ENCODE peak calls at places on chromosomes 5 and 9, in seven cellular contexts. One of them, this sample, is unnamed.

GRCh38 chr5:39355324-39355723 is 9.0 kb downstream of the C9 start:
- DNase-seq in trophoblast cell: no peak
- DNase-seq in iPS-NIHi11: no peak
- DNase-seq in GM04503: no peak
- DNase-seq in substantia nigra: no peak
- DNase-seq in esophagus muscularis mucosa: no peak
- DNase-seq in activated T-cell treated with anti-CD3 and anti-CD28 coated beads for 48 hours: no peak
- DNase-seq in this sample: no peak

GRCh38 chr9:126584611-126585010 is 29.1 kb upstream of the LMX1B start:
- DNase-seq in trophoblast cell: no peak
- DNase-seq in iPS-NIHi11: no peak
- DNase-seq in GM04503: no peak
- DNase-seq in substantia nigra: no peak
- DNase-seq in esophagus muscularis mucosa: no peak
- DNase-seq in activated T-cell treated with anti-CD3 and anti-CD28 coated beads for 48 hours: no peak
- DNase-seq in this sample: no peak

GRCh38 chr5:180649297-180650039 is at the start of gene FLT4:
- DNase-seq in trophoblast cell: peak
- DNase-seq in iPS-NIHi11: peak
- DNase-seq in GM04503: no peak
- DNase-seq in substantia nigra: no peak
- DNase-seq in esophagus muscularis mucosa: no peak
- DNase-seq in activated T-cell treated with anti-CD3 and anti-CD28 coated beads for 48 hours: no peak
- DNase-seq in this sample: no peak

GRCh38 chr5:42131081-42131480 is 206.0 kb downstream of the FBXO4 start:
- DNase-seq in trophoblast cell: no peak
- DNase-seq in iPS-NIHi11: peak
- DNase-seq in GM04503: no peak
- DNase-seq in substantia nigra: no peak
- DNase-seq in esophagus muscularis mucosa: no peak
- DNase-seq in activated T-cell treated with anti-CD3 and anti-CD28 coated beads for 48 hours: no peak
- DNase-seq in this sample: no peak

GRCh38 chr9:127553793-127554192 is 58.3 kb upstream of the STXBP1 start:
- DNase-seq in trophoblast cell: no peak
- DNase-seq in iPS-NIHi11: no peak
- DNase-seq in GM04503: no peak
- DNase-seq in substantia nigra: no peak
- DNase-seq in esophagus muscularis mucosa: no peak
- DNase-seq in activated T-cell treated with anti-CD3 and anti-CD28 coated beads for 48 hours: no peak
- DNase-seq in this sample: no peak

GRCh38 chr5:2575292-2575691 is 176.2 kb downstream of the IRX2 start:
- DNase-seq in trophoblast cell: no peak
- DNase-seq in iPS-NIHi11: no peak
- DNase-seq in GM04503: no peak
- DNase-seq in substantia nigra: no peak
- DNase-seq in esophagus muscularis mucosa: peak
- DNase-seq in activated T-cell treated with anti-CD3 and anti-CD28 coated beads for 48 hours: no peak
- DNase-seq in this sample: no peak

GRCh38 chr5:73130811-73131210 is 10.4 kb downstream of the TMEM171 start:
- DNase-seq in trophoblast cell: no peak
- DNase-seq in iPS-NIHi11: no peak
- DNase-seq in GM04503: no peak
- DNase-seq in substantia nigra: no peak
- DNase-seq in esophagus muscularis mucosa: no peak
- DNase-seq in activated T-cell treated with anti-CD3 and anti-CD28 coated beads for 48 hours: no peak
- DNase-seq in this sample: no peak

GRCh38 chr5:91638010-91638409 is 254.9 kb upstream of the ARRDC3 start:
- DNase-seq in trophoblast cell: no peak
- DNase-seq in iPS-NIHi11: no peak
- DNase-seq in GM04503: no peak
- DNase-seq in substantia nigra: no peak
- DNase-seq in esophagus muscularis mucosa: no peak
- DNase-seq in activated T-cell treated with anti-CD3 and anti-CD28 coated beads for 48 hours: no peak
- DNase-seq in this sample: no peak

GRCh38 chr9:79581794-79582193 is 10.0 kb downstream of the TLE4 start:
- DNase-seq in trophoblast cell: peak
- DNase-seq in iPS-NIHi11: no peak
- DNase-seq in GM04503: peak
- DNase-seq in substantia nigra: no peak
- DNase-seq in esophagus muscularis mucosa: no peak
- DNase-seq in activated T-cell treated with anti-CD3 and anti-CD28 coated beads for 48 hours: no peak
- DNase-seq in this sample: peak

GRCh38 chr9:27426717-27427645 is 97.1 kb upstream of the IFNK start:
- DNase-seq in trophoblast cell: peak
- DNase-seq in iPS-NIHi11: peak
- DNase-seq in GM04503: no peak
- DNase-seq in substantia nigra: no peak
- DNase-seq in esophagus muscularis mucosa: no peak
- DNase-seq in activated T-cell treated with anti-CD3 and anti-CD28 coated beads for 48 hours: no peak
- DNase-seq in this sample: no peak

GRCh38 chr9:126474786-126475485 is 138.8 kb upstream of the LMX1B start:
- DNase-seq in trophoblast cell: peak
- DNase-seq in iPS-NIHi11: no peak
- DNase-seq in GM04503: no peak
- DNase-seq in substantia nigra: no peak
- DNase-seq in esophagus muscularis mucosa: no peak
- DNase-seq in activated T-cell treated with anti-CD3 and anti-CD28 coated beads for 48 hours: no peak
- DNase-seq in this sample: peak

GRCh38 chr9:81772144-81772543 is 82.8 kb upstream of the TLE1 start:
- DNase-seq in trophoblast cell: no peak
- DNase-seq in iPS-NIHi11: no peak
- DNase-seq in GM04503: no peak
- DNase-seq in substantia nigra: no peak
- DNase-seq in esophagus muscularis mucosa: no peak
- DNase-seq in activated T-cell treated with anti-CD3 and anti-CD28 coated beads for 48 hours: no peak
- DNase-seq in this sample: no peak

GRCh38 chr5:131765261-131765660 is 31.6 kb downstream of the FNIP1 start:
- DNase-seq in trophoblast cell: no peak
- DNase-seq in iPS-NIHi11: no peak
- DNase-seq in GM04503: no peak
- DNase-seq in substantia nigra: no peak
- DNase-seq in esophagus muscularis mucosa: no peak
- DNase-seq in activated T-cell treated with anti-CD3 and anti-CD28 coated beads for 48 hours: no peak
- DNase-seq in this sample: no peak

GRCh38 chr9:34552986-34553385 is 30.2 kb upstream of the ENHO start:
- DNase-seq in trophoblast cell: no peak
- DNase-seq in iPS-NIHi11: no peak
- DNase-seq in GM04503: no peak
- DNase-seq in substantia nigra: no peak
- DNase-seq in esophagus muscularis mucosa: no peak
- DNase-seq in activated T-cell treated with anti-CD3 and anti-CD28 coated beads for 48 hours: no peak
- DNase-seq in this sample: no peak

GRCh38 chr5:140391312-140391711 is 10.3 kb upstream of the ANKHD1 start:
- DNase-seq in trophoblast cell: peak
- DNase-seq in iPS-NIHi11: no peak
- DNase-seq in GM04503: peak
- DNase-seq in substantia nigra: no peak
- DNase-seq in esophagus muscularis mucosa: no peak
- DNase-seq in activated T-cell treated with anti-CD3 and anti-CD28 coated beads for 48 hours: no peak
- DNase-seq in this sample: no peak

GRCh38 chr5:171681667-171682066 is 104.0 kb upstream of the SMIM23 start:
- DNase-seq in trophoblast cell: peak
- DNase-seq in iPS-NIHi11: no peak
- DNase-seq in GM04503: no peak
- DNase-seq in substantia nigra: no peak
- DNase-seq in esophagus muscularis mucosa: no peak
- DNase-seq in activated T-cell treated with anti-CD3 and anti-CD28 coated beads for 48 hours: no peak
- DNase-seq in this sample: no peak

GRCh38 chr9:115133649-115134048 is 15.7 kb upstream of the TNC start:
- DNase-seq in trophoblast cell: no peak
- DNase-seq in iPS-NIHi11: no peak
- DNase-seq in GM04503: peak
- DNase-seq in substantia nigra: no peak
- DNase-seq in esophagus muscularis mucosa: no peak
- DNase-seq in activated T-cell treated with anti-CD3 and anti-CD28 coated beads for 48 hours: no peak
- DNase-seq in this sample: peak

This sample was measured in AG04449.